ENCODE peak calls at places on chromosomes 6 and 20, in six cellular contexts. E is CD8-positive, alpha-beta T cell; T is psoas muscle; Z is HFF-Myc; L is uterus; X is coronary artery. G is an unnamed sample.

GRCh38 chr6:45021652-45022051 is 306.5 kb upstream of the RUNX2 start:
- DNase-seq in E (no peak), T (no peak), Z (no peak), L (no peak), X (no peak), G (no peak)

GRCh38 chr6:54043360-54043759 is 67.9 kb upstream of the MLIP start:
- DNase-seq in E (no peak), T (no peak), Z (no peak), L (no peak), X (no peak), G (no peak)

GRCh38 chr6:35605600-35605999 is 83.1 kb downstream of the FKBP5 start:
- DNase-seq in E (no peak), T (no peak), Z (no peak), L (no peak), X (no peak), G (no peak)

GRCh38 chr6:13511913-13512717 is 24.7 kb upstream of the GFOD1 start:
- DNase-seq in E (no peak), T (no peak), Z (no peak), L (peak), X (no peak), G (no peak)

GRCh38 chr6:148608211-148608951 is 138.4 kb upstream of the UST start:
- DNase-seq in E (no peak), T (no peak), Z (no peak), L (no peak), X (no peak), G (no peak)

GRCh38 chr6:98769546-98769945 is 64.8 kb upstream of the POU3F2 start:
- DNase-seq in E (no peak), T (no peak), Z (no peak), L (no peak), X (no peak), G (no peak)

GRCh38 chr6:145569140-145569539 is 166.2 kb downstream of the EPM2A start:
- DNase-seq in E (no peak), T (no peak), Z (no peak), L (no peak), X (no peak), G (no peak)

GRCh38 chr6:72261554-72261953 is 360.3 kb upstream of the KCNQ5 start:
- DNase-seq in E (no peak), T (no peak), Z (no peak), L (no peak), X (no peak), G (no peak)

GRCh38 chr6:163149535-163149848 is 265.0 kb upstream of the QKI start:
- DNase-seq in E (no peak), T (no peak), Z (no peak), L (no peak), X (no peak), G (no peak)

GRCh38 chr6:137363805-137364138 is 130.4 kb downstream of the OLIG3 start:
- DNase-seq in E (no peak), T (no peak), Z (no peak), L (no peak), X (no peak), G (no peak)

GRCh38 chr6:26030716-26031115 is 56.5 kb upstream of the HFE start:
- DNase-seq in E (no peak), T (no peak), Z (no peak), L (no peak), X (no peak), G (no peak)
- H3K4me3 ChIP-seq in E (no peak), T (no peak), Z (peak), L (no peak), X (no peak), G (no peak)

GRCh38 chr20:16699287-16699686 is 30.5 kb upstream of the SNRPB2 start:
- DNase-seq in E (no peak), T (no peak), Z (no peak), L (no peak), X (no peak), G (no peak)

GRCh38 chr20:16695633-16696032 is 34.2 kb upstream of the SNRPB2 start:
- DNase-seq in E (no peak), T (no peak), Z (no peak), L (no peak), X (no peak), G (no peak)

GRCh38 chr20:16703570-16703969 is 26.3 kb upstream of the SNRPB2 start:
- DNase-seq in E (no peak), T (no peak), Z (no peak), L (no peak), X (no peak), G (no peak)

GRCh38 chr20:16701296-16701695 is 28.5 kb upstream of the SNRPB2 start:
- DNase-seq in E (peak), T (no peak), Z (no peak), L (no peak), X (no peak), G (no peak)
- TF ChIP-seq CTCF in E (peak), T (peak), Z (peak), L (no peak), X (no peak), G (no peak)

GRCh38 chr6:83071707-83072106 is 4.2 kb downstream of the DOP1A start:
- DNase-seq in E (no peak), T (no peak), Z (no peak), L (no peak), X (no peak), G (no peak)

GRCh38 chr6:83069633-83070032 is 2.2 kb downstream of the DOP1A start:
- DNase-seq in E (no peak), T (no peak), Z (no peak), L (no peak), X (no peak), G (no peak)

GRCh38 chr6:83068628-83069027 is 1.2 kb downstream of the DOP1A start:
- DNase-seq in E (no peak), T (no peak), Z (no peak), L (no peak), X (no peak), G (no peak)

GRCh38 chr6:83073620-83074019 is 6.1 kb downstream of the DOP1A start:
- DNase-seq in E (no peak), T (no peak), Z (no peak), L (no peak), X (no peak), G (no peak)

GRCh38 chr6:83071023-83071422 is 3.6 kb downstream of the DOP1A start:
- DNase-seq in E (no peak), T (no peak), Z (no peak), L (no peak), X (no peak), G (no peak)
- H3K4me3 ChIP-seq in E (no peak), T (no peak), Z (no peak), L (no peak), X (no peak), G (no peak)

DNA sequence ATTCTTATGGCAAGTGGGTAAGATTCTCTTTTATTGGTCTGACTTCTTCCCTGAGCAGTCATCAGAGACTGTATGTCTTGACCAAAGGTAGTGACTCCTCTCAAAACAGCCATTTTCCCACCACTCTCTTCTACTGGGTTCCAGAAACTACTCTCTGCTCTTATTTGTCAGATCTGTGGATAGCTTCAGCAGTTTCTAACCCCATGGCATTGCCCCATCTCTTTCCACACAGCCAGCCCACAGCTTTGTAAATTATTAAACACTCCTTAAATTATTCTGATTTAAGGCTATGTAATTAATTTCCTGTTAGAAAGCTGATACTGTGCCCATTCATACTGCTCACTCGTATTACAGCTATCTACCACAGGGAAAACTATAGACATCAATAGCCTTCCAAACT is 138.4 kb upstream of the CNR1 start:
- DNase-seq in E (no peak), T (no peak), Z (no peak), L (no peak), X (no peak), G (no peak)
- TF ChIP-seq CTCF in E (no peak), T (no peak), Z (no peak), L (no peak), X (no peak), G (no peak)

GRCh38 chr6:117417851-117418250 is 7.9 kb downstream of the ROS1 start:
- DNase-seq in E (no peak), T (no peak), Z (no peak), L (no peak), X (no peak), G (no peak)
- H3K4me3 ChIP-seq in E (no peak), T (no peak), Z (no peak), L (no peak), X (no peak), G (no peak)

DNA sequence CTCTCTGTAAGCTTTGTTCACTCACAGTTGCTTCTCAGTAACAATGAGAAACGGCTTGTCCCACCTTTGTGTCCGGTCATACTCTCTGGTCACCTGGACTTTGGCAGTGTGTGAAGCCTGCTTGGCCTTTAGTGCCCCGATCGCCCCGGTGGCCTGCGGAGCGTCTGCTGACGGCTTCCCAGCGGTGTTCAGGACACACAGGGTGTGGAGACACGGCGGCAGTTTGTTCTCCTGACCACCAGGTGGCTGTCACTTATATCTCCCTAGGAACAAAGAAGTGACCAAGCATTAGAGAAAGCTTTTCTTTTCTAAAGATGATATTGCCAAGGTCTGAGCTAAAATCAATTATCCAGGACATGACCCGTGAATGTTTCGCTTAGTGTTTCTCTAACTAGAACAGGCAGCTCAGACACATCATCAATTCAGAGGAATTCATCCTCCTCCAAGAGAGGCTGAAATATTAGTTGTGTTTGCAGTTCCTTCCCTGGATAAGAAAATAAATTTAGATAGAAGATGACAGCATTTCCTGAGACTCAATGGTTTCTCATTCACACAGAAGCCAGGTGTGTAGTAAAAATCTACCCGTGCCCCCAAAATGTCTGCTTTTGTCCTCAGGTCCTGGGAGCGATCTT is 167.4 kb upstream of the THBS2 start:
- DNase-seq in E (no peak), T (no peak), Z (no peak), L (no peak), X (no peak), G (no peak)
- TF ChIP-seq CTCF in E (peak), T (peak), Z (peak), L (peak), X (peak), G (no peak)

DNA sequence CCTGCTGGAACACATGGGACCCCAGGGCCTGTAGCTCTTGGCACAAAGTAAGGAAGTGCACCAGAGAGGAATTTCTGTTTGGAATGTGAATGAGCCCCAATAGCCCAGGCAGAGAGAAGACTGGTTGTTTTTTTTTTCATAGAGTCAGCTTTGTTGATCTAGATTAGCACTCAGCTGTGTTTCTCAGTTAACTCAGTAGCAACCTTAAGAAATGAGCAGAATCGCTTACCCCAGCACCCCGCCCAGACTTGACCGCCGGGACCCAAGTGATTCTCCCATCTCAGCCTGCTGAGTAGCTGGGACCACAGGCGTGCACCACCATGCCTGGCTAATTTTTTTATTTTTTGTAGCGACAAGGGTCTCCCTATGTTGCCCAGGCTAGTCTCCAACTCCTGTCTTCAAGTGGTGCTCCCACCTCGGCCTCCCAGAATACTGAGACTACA is 2.8 kb downstream of the MGME1 start:
- DNase-seq in E (no peak), T (no peak), Z (no peak), L (no peak), X (no peak), G (no peak)
- H3K4me3 ChIP-seq in E (no peak), T (peak), Z (peak), L (no peak), X (peak), G (no peak)